ENCODE peak calls at places on chromosomes 16 and 17, in seven cellular contexts. P is A549, Z is IMR-90, D is HepG2, G is SK-N-SH, K is K562, I is GM12878. Y is an unnamed sample.
A peak's percentile ranks its signal among the peaks of the same experiment; 100 is the strongest.

GRCh38 chr17:36534881-36535668 is at the start of gene PIGW:
- DNase-seq in G (peak; percentile 96), I (peak; percentile 66), D (peak; percentile 82), P (peak; percentile 96), K (peak; percentile 91), Z (peak; percentile 85), Y (peak; percentile 87)

GRCh38 chr17:61200349-61200735 is 199.3 kb upstream of the TBX2 start:
- DNase-seq in Z (peak; percentile 62), D (no peak), G (no peak), I (no peak), K (no peak), P (no peak), Y (no peak)

GRCh38 chr17:9195961-9196668 is 174.8 kb downstream of the NTN1 start:
- DNase-seq in G (no peak), K (no peak), Z (no peak), P (no peak), I (no peak), D (no peak), Y (no peak)

GRCh38 chr16:67959520-67959919 is 8.9 kb downstream of the SLC12A4 start:
- DNase-seq in K (peak; percentile 49), G (no peak), D (no peak), P (no peak), I (no peak), Z (peak; percentile 55), Y (no peak)

GRCh38 chr17:2634361-2634960 is 41.0 kb downstream of the PAFAH1B1 start:
- DNase-seq in K (no peak), P (peak; percentile 56), I (no peak), D (no peak), Z (peak; percentile 25), G (no peak), Y (no peak)

GRCh38 chr16:57993452-57993851 is 7.0 kb downstream of the ZNF319 start:
- DNase-seq in D (no peak), I (no peak), P (no peak), Z (no peak), K (no peak), G (no peak), Y (no peak)

GRCh38 chr16:68379472-68380347 is 68.6 kb downstream of the SMPD3 start:
- DNase-seq in G (no peak), P (no peak), I (no peak), Z (no peak), D (no peak), K (peak; percentile 43), Y (no peak)

GRCh38 chr16:75758215-75758614 is 31.9 kb upstream of the CPHXL start:
- DNase-seq in G (no peak), I (no peak), P (no peak), Z (peak; percentile 19), D (no peak), K (no peak), Y (no peak)

GRCh38 chr16:72537684-72538083 is 365.7 kb upstream of the PMFBP1 start:
- DNase-seq in P (no peak), I (no peak), Z (peak; percentile 56), K (no peak), D (no peak), G (peak; percentile 23), Y (no peak)

GRCh38 chr16:87303431-87303930 is 13.7 kb downstream of the C16orf95 start:
- DNase-seq in Z (peak; percentile 18), K (peak; percentile 46), G (no peak), P (no peak), I (no peak), D (peak; percentile 25), Y (no peak)

GRCh38 chr17:30323262-30323894 is 10.5 kb downstream of the TMIGD1 start:
- DNase-seq in G (no peak), I (no peak), Z (no peak), P (no peak), D (no peak), K (no peak), Y (no peak)

GRCh38 chr17:39928868-39929651 is 1.5 kb downstream of the LRRC3C start:
- DNase-seq in K (no peak), I (no peak), Z (peak; percentile 96), P (peak; percentile 62), G (no peak), D (no peak), Y (no peak)

GRCh38 chr16:25210758-25211157 is 6.0 kb upstream of the AQP8 start:
- DNase-seq in Z (peak; percentile 83), I (no peak), G (no peak), P (no peak), K (peak; percentile 52), D (no peak), Y (no peak)

GRCh38 chr17:40218740-40219072 is 398 bp upstream of the WIPF2 start:
- DNase-seq in P (peak; percentile 82), I (peak; percentile 40), Z (peak; percentile 86), G (peak; percentile 80), D (peak; percentile 37), K (peak; percentile 89), Y (peak; percentile 82)

GRCh38 chr17:33234233-33234632 is 58.9 kb downstream of the ASIC2 start:
- DNase-seq in Z (no peak), K (no peak), G (no peak), D (no peak), P (no peak), I (no peak), Y (no peak)

GRCh38 chr17:41657936-41658335 is 30.7 kb upstream of the EIF1 start:
- DNase-seq in I (no peak), P (no peak), G (no peak), Z (no peak), K (no peak), D (no peak), Y (no peak)

GRCh38 chr17:79702071-79702470 is 28.7 kb upstream of the ENPP7 start:
- DNase-seq in I (no peak), Z (no peak), G (peak; percentile 71), D (no peak), K (no peak), P (no peak), Y (no peak)

GRCh38 chr17:79859676-79860615 is 20.7 kb upstream of the CBX4 start:
- DNase-seq in I (no peak), D (no peak), Z (no peak), G (no peak), P (no peak), K (no peak), Y (no peak)

GRCh38 chr17:34519286-34519685 is 60.1 kb upstream of the TMEM132E start:
- DNase-seq in D (peak; percentile 8), I (no peak), K (peak; percentile 80), Z (no peak), P (peak; percentile 21), G (peak; percentile 49), Y (peak; percentile 25)

GRCh38 chr17:80455328-80455710 is 21.1 kb downstream of the NPTX1 start:
- DNase-seq in K (no peak), G (peak; percentile 92), D (peak; percentile 64), Z (peak; percentile 46), P (no peak), I (no peak), Y (no peak)

GRCh38 chr17:73309727-73310555 is 1.9 kb downstream of the CDC42EP4 start:
- DNase-seq in G (peak; percentile 54), D (no peak), K (no peak), I (no peak), Z (no peak), P (no peak), Y (no peak)

GRCh38 chr16:3004319-3004718 is 8.4 kb upstream of the CLDN9 start:
- DNase-seq in D (no peak), Z (no peak), I (no peak), P (no peak), K (no peak), G (no peak), Y (no peak)
- TF ChIP-seq RFX5 in D (no peak), Z (no peak), I (no peak), P (no peak), K (no peak), G (no peak), Y (no peak)

DNA sequence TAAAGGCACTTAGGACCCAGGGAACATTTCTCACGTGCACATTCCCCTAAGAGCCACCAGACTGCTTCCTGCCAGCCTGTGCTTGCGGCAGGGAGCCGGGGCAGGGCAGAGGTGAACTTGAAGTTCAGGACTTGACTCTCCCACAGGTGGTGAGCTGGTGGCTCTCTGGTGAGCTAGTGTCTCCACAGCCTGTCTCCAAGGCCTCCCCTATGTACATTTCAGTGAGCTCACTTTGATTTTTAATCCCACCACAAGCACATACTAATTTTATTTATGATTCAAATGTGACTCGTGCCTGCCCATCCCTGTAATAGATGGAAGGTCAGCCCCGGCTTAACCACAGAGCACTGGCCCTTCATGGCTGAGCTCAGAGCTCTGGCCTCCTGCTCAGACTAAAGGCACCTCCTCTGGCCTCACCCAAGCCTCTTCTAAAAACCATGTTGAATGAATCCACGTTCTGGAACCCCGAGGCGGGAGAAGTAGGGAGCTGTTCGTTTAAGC is 9.2 kb downstream of the SNN start:
- DNase-seq in D (no peak), P (no peak), G (no peak), K (no peak), Z (peak; percentile 69), I (no peak), Y (no peak)
- TF ChIP-seq RFX5 in D (no peak), P (no peak), G (no peak), K (no peak), Z (no peak), I (no peak), Y (no peak)

GRCh38 chr17:45973943-45974859 is 24.8 kb upstream of the STH start:
- DNase-seq in P (no peak), I (no peak), G (no peak), K (no peak), D (no peak), Z (no peak), Y (no peak)
- TF ChIP-seq RFX5 in P (no peak), I (no peak), G (no peak), K (no peak), D (no peak), Z (no peak), Y (no peak)

GRCh38 chr17:57255776-57256681 is at the start of gene MSI2:
- DNase-seq in K (peak; percentile 93), P (peak; percentile 90), I (peak; percentile 51), Z (peak; percentile 78), D (peak; percentile 76), G (peak; percentile 97), Y (peak; percentile 87)

GRCh38 chr17:57255182-57255775 is 1.0 kb upstream of the MSI2 start:
- DNase-seq in P (no peak), I (no peak), G (no peak), Z (no peak), D (no peak), K (no peak), Y (peak; percentile 28)

GRCh38 chr17:57257911-57258885 is 1.9 kb downstream of the MSI2 start:
- DNase-seq in I (no peak), G (no peak), D (peak; percentile 39), K (peak; percentile 38), P (no peak), Z (no peak), Y (peak; percentile 52)

GRCh38 chr17:57257213-57257873 is 1.0 kb downstream of the MSI2 start:
- DNase-seq in P (no peak), D (no peak), G (peak; percentile 40), I (no peak), Z (no peak), K (no peak), Y (peak; percentile 44)

DNA sequence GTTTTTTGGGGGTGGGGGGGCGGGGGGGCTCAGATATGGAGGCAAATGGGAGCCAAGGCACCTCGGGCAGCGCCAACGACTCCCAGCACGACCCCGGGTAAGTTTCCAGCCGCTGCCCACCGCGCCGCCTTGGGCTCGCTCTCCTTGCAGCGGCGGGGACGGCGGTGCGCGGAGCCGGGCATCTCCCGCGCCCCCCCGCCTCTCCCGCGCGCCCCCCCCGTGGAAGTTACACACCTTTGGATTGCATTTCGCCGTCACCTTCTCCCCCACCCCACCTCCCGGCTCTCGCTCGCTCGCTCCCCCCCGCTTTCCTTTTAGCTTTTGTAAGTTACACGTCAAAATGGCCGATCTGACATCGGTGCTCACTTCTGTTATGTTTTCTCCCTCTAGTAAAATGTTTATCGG is 387 bp downstream of the MSI2 start:
- DNase-seq in P (peak; percentile 33), I (no peak), D (no peak), Z (no peak), K (peak; percentile 65), G (no peak), Y (no peak)
- TF ChIP-seq RFX5 in P (no peak), I (no peak), D (no peak), Z (no peak), K (no peak), G (no peak), Y (no peak)

Y was measured in H1.